ENCODE peak calls at places on chromosomes 3 and 15, in nine cellular contexts. One of them, this sample, is unnamed.

GRCh38 chr3:61841111-61841845 is 279.9 kb downstream of the PTPRG start:
- DNase-seq in cardiac fibroblast: peak
- DNase-seq in foreskin fibroblast: peak
- DNase-seq in coronary artery: no peak
- DNase-seq in thyroid gland: no peak
- DNase-seq in CD4-positive, alpha-beta memory T cell: no peak
- DNase-seq in stomach: no peak
- DNase-seq in K562: no peak
- DNase-seq in DND-41: no peak
- DNase-seq in this sample: no peak

GRCh38 chr3:104359546-104359945 is 1007.2 kb upstream of the ALCAM start:
- DNase-seq in cardiac fibroblast: peak
- DNase-seq in foreskin fibroblast: peak
- DNase-seq in coronary artery: no peak
- DNase-seq in thyroid gland: no peak
- DNase-seq in CD4-positive, alpha-beta memory T cell: no peak
- DNase-seq in stomach: no peak
- DNase-seq in K562: no peak
- DNase-seq in DND-41: no peak
- DNase-seq in this sample: no peak

GRCh38 chr15:63611217-63611616 is 14.0 kb downstream of the FBXL22 start:
- DNase-seq in cardiac fibroblast: no peak
- DNase-seq in foreskin fibroblast: no peak
- DNase-seq in coronary artery: no peak
- DNase-seq in thyroid gland: no peak
- DNase-seq in CD4-positive, alpha-beta memory T cell: no peak
- DNase-seq in stomach: no peak
- DNase-seq in K562: no peak
- DNase-seq in DND-41: no peak
- DNase-seq in this sample: no peak

GRCh38 chr15:35886765-35887164 is 340.8 kb upstream of the DPH6 start:
- DNase-seq in cardiac fibroblast: peak
- DNase-seq in foreskin fibroblast: peak
- DNase-seq in coronary artery: no peak
- DNase-seq in thyroid gland: no peak
- DNase-seq in CD4-positive, alpha-beta memory T cell: no peak
- DNase-seq in stomach: no peak
- DNase-seq in K562: no peak
- DNase-seq in DND-41: no peak
- DNase-seq in this sample: no peak

GRCh38 chr3:46466273-46466672 is 1.6 kb upstream of the LTF start:
- DNase-seq in cardiac fibroblast: peak
- DNase-seq in foreskin fibroblast: no peak
- DNase-seq in coronary artery: peak
- DNase-seq in thyroid gland: peak
- DNase-seq in CD4-positive, alpha-beta memory T cell: no peak
- DNase-seq in stomach: peak
- DNase-seq in K562: no peak
- DNase-seq in DND-41: no peak
- DNase-seq in this sample: no peak

GRCh38 chr3:191499307-191500125 is 38.6 kb downstream of the PYDC2 start:
- DNase-seq in cardiac fibroblast: peak
- DNase-seq in foreskin fibroblast: peak
- DNase-seq in coronary artery: no peak
- DNase-seq in thyroid gland: peak
- DNase-seq in CD4-positive, alpha-beta memory T cell: no peak
- DNase-seq in stomach: peak
- DNase-seq in K562: no peak
- DNase-seq in DND-41: no peak
- DNase-seq in this sample: no peak

GRCh38 chr3:11567516-11568467 is 75.9 kb downstream of the VGLL4 start:
- DNase-seq in cardiac fibroblast: peak
- DNase-seq in foreskin fibroblast: peak
- DNase-seq in coronary artery: peak
- DNase-seq in thyroid gland: no peak
- DNase-seq in CD4-positive, alpha-beta memory T cell: no peak
- DNase-seq in stomach: no peak
- DNase-seq in K562: no peak
- DNase-seq in DND-41: no peak
- DNase-seq in this sample: no peak

GRCh38 chr15:100727291-100727851 is 125.0 kb downstream of the ASB7 start:
- DNase-seq in cardiac fibroblast: peak
- DNase-seq in foreskin fibroblast: no peak
- DNase-seq in coronary artery: peak
- DNase-seq in thyroid gland: no peak
- DNase-seq in CD4-positive, alpha-beta memory T cell: no peak
- DNase-seq in stomach: no peak
- DNase-seq in K562: no peak
- DNase-seq in DND-41: no peak
- DNase-seq in this sample: no peak

GRCh38 chr3:131386429-131386926 is 4.9 kb downstream of the NUDT16 start:
- DNase-seq in cardiac fibroblast: peak
- DNase-seq in foreskin fibroblast: peak
- DNase-seq in coronary artery: no peak
- DNase-seq in thyroid gland: peak
- DNase-seq in CD4-positive, alpha-beta memory T cell: no peak
- DNase-seq in stomach: peak
- DNase-seq in K562: no peak
- DNase-seq in DND-41: no peak
- DNase-seq in this sample: no peak

GRCh38 chr3:67349551-67350174 is 304.7 kb downstream of the SUCLG2 start:
- DNase-seq in cardiac fibroblast: no peak
- DNase-seq in foreskin fibroblast: peak
- DNase-seq in coronary artery: no peak
- DNase-seq in thyroid gland: no peak
- DNase-seq in CD4-positive, alpha-beta memory T cell: no peak
- DNase-seq in stomach: no peak
- DNase-seq in K562: no peak
- DNase-seq in DND-41: no peak
- DNase-seq in this sample: peak

GRCh38 chr3:53885239-53885638 is 3.3 kb upstream of the ACTR8 start:
- DNase-seq in cardiac fibroblast: no peak
- DNase-seq in foreskin fibroblast: peak
- DNase-seq in coronary artery: no peak
- DNase-seq in thyroid gland: no peak
- DNase-seq in CD4-positive, alpha-beta memory T cell: no peak
- DNase-seq in stomach: no peak
- DNase-seq in K562: no peak
- DNase-seq in DND-41: no peak
- DNase-seq in this sample: no peak

GRCh38 chr15:67839358-67839928 is 402 bp downstream of the RNU6-1 start:
- DNase-seq in cardiac fibroblast: peak
- DNase-seq in foreskin fibroblast: peak
- DNase-seq in coronary artery: no peak
- DNase-seq in thyroid gland: no peak
- DNase-seq in CD4-positive, alpha-beta memory T cell: peak
- DNase-seq in stomach: no peak
- DNase-seq in K562: peak
- DNase-seq in DND-41: peak
- DNase-seq in this sample: peak

GRCh38 chr3:69926385-69926784 is 73.1 kb upstream of the SAMMSON start:
- DNase-seq in cardiac fibroblast: no peak
- DNase-seq in foreskin fibroblast: no peak
- DNase-seq in coronary artery: no peak
- DNase-seq in thyroid gland: no peak
- DNase-seq in CD4-positive, alpha-beta memory T cell: no peak
- DNase-seq in stomach: no peak
- DNase-seq in K562: no peak
- DNase-seq in DND-41: no peak
- DNase-seq in this sample: no peak

GRCh38 chr3:129025691-129026435 is 24.8 kb downstream of the EFCC1 start:
- DNase-seq in cardiac fibroblast: no peak
- DNase-seq in foreskin fibroblast: peak
- DNase-seq in coronary artery: no peak
- DNase-seq in thyroid gland: no peak
- DNase-seq in CD4-positive, alpha-beta memory T cell: no peak
- DNase-seq in stomach: no peak
- DNase-seq in K562: no peak
- DNase-seq in DND-41: no peak
- DNase-seq in this sample: no peak

GRCh38 chr3:162586591-162586990 is 1090.0 kb downstream of the OTOL1 start:
- DNase-seq in cardiac fibroblast: peak
- DNase-seq in foreskin fibroblast: peak
- DNase-seq in coronary artery: no peak
- DNase-seq in thyroid gland: no peak
- DNase-seq in CD4-positive, alpha-beta memory T cell: no peak
- DNase-seq in stomach: no peak
- DNase-seq in K562: no peak
- DNase-seq in DND-41: no peak
- DNase-seq in this sample: no peak

GRCh38 chr15:68316061-68316804 is 38.7 kb downstream of the FEM1B start:
- DNase-seq in cardiac fibroblast: no peak
- DNase-seq in foreskin fibroblast: no peak
- DNase-seq in coronary artery: peak
- DNase-seq in thyroid gland: no peak
- DNase-seq in CD4-positive, alpha-beta memory T cell: no peak
- DNase-seq in stomach: peak
- DNase-seq in K562: peak
- DNase-seq in DND-41: no peak
- DNase-seq in this sample: no peak

GRCh38 chr3:184428561-184429175 is 48.8 kb downstream of the CHRD start:
- DNase-seq in cardiac fibroblast: peak
- DNase-seq in foreskin fibroblast: peak
- DNase-seq in coronary artery: no peak
- DNase-seq in thyroid gland: no peak
- DNase-seq in CD4-positive, alpha-beta memory T cell: no peak
- DNase-seq in stomach: no peak
- DNase-seq in K562: no peak
- DNase-seq in DND-41: no peak
- DNase-seq in this sample: no peak

GRCh38 chr3:181558870-181559269 is 152.9 kb upstream of the SOX2 start:
- DNase-seq in cardiac fibroblast: no peak
- DNase-seq in foreskin fibroblast: no peak
- DNase-seq in coronary artery: no peak
- DNase-seq in thyroid gland: no peak
- DNase-seq in CD4-positive, alpha-beta memory T cell: no peak
- DNase-seq in stomach: no peak
- DNase-seq in K562: no peak
- DNase-seq in DND-41: no peak
- DNase-seq in this sample: no peak

GRCh38 chr3:181561605-181562031 is 150.1 kb upstream of the SOX2 start:
- DNase-seq in cardiac fibroblast: no peak
- DNase-seq in foreskin fibroblast: no peak
- DNase-seq in coronary artery: no peak
- DNase-seq in thyroid gland: no peak
- DNase-seq in CD4-positive, alpha-beta memory T cell: no peak
- DNase-seq in stomach: no peak
- DNase-seq in K562: no peak
- DNase-seq in DND-41: no peak
- DNase-seq in this sample: no peak

GRCh38 chr3:181565416-181565815 is 146.3 kb upstream of the SOX2 start:
- DNase-seq in cardiac fibroblast: no peak
- DNase-seq in foreskin fibroblast: no peak
- DNase-seq in coronary artery: no peak
- DNase-seq in thyroid gland: no peak
- DNase-seq in CD4-positive, alpha-beta memory T cell: no peak
- DNase-seq in stomach: no peak
- DNase-seq in K562: no peak
- DNase-seq in DND-41: no peak
- DNase-seq in this sample: no peak

GRCh38 chr3:181564222-181564621 is 147.5 kb upstream of the SOX2 start:
- DNase-seq in cardiac fibroblast: peak
- DNase-seq in foreskin fibroblast: no peak
- DNase-seq in coronary artery: no peak
- DNase-seq in thyroid gland: no peak
- DNase-seq in CD4-positive, alpha-beta memory T cell: no peak
- DNase-seq in stomach: no peak
- DNase-seq in K562: no peak
- DNase-seq in DND-41: no peak
- DNase-seq in this sample: no peak

GRCh38 chr3:181561130-181561529 is 150.6 kb upstream of the SOX2 start:
- DNase-seq in cardiac fibroblast: no peak
- DNase-seq in foreskin fibroblast: no peak
- DNase-seq in coronary artery: no peak
- DNase-seq in thyroid gland: no peak
- DNase-seq in CD4-positive, alpha-beta memory T cell: no peak
- DNase-seq in stomach: no peak
- DNase-seq in K562: no peak
- DNase-seq in DND-41: no peak
- DNase-seq in this sample: no peak
- H3K4me3 ChIP-seq in cardiac fibroblast: no peak
- H3K4me3 ChIP-seq in foreskin fibroblast: no peak
- H3K4me3 ChIP-seq in coronary artery: no peak
- H3K4me3 ChIP-seq in thyroid gland: no peak
- H3K4me3 ChIP-seq in CD4-positive, alpha-beta memory T cell: no peak
- H3K4me3 ChIP-seq in stomach: no peak
- H3K4me3 ChIP-seq in K562: no peak
- H3K4me3 ChIP-seq in DND-41: no peak
- H3K4me3 ChIP-seq in this sample: no peak

DNA sequence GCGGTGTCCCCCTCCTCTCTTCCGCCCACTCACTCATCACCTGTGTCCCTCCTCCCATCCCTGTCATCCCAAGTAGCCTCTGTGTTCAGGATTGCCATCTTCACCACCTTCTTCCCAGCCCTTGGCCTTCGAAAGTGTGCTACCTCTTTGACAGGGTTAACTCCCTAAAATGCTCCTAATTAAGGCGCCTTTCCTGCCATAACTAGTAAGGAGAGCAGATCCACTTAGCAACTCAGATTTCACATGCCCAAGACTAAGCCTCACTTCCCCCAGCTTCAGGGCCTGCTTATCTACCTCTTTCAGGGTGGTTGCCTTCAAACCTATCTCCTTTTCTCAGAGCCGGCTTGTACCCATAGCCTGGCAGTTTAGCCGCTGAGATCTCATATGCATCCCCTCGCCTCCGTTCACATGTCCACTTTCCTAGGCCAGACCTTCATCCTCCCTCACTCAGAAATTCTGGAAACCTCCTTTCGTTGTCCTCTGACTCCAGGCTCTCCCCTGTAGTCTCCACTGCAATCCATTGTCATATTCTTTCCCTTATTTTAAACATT is 953 bp upstream of the FSTL1 start:
- DNase-seq in cardiac fibroblast: no peak
- DNase-seq in foreskin fibroblast: no peak
- DNase-seq in coronary artery: peak
- DNase-seq in thyroid gland: no peak
- DNase-seq in CD4-positive, alpha-beta memory T cell: no peak
- DNase-seq in stomach: no peak
- DNase-seq in K562: no peak
- DNase-seq in DND-41: no peak
- DNase-seq in this sample: no peak
- H3K4me3 ChIP-seq in cardiac fibroblast: peak
- H3K4me3 ChIP-seq in foreskin fibroblast: peak
- H3K4me3 ChIP-seq in coronary artery: peak
- H3K4me3 ChIP-seq in thyroid gland: no peak
- H3K4me3 ChIP-seq in CD4-positive, alpha-beta memory T cell: no peak
- H3K4me3 ChIP-seq in stomach: peak
- H3K4me3 ChIP-seq in K562: no peak
- H3K4me3 ChIP-seq in DND-41: no peak
- H3K4me3 ChIP-seq in this sample: no peak

GRCh38 chr15:29821416-29822099 is 710 bp downstream of the TJP1 start:
- DNase-seq in cardiac fibroblast: peak
- DNase-seq in foreskin fibroblast: peak
- DNase-seq in coronary artery: peak
- DNase-seq in thyroid gland: peak
- DNase-seq in CD4-positive, alpha-beta memory T cell: no peak
- DNase-seq in stomach: peak
- DNase-seq in K562: peak
- DNase-seq in DND-41: no peak
- DNase-seq in this sample: peak
- H3K4me3 ChIP-seq in cardiac fibroblast: peak
- H3K4me3 ChIP-seq in foreskin fibroblast: peak
- H3K4me3 ChIP-seq in coronary artery: peak
- H3K4me3 ChIP-seq in thyroid gland: peak
- H3K4me3 ChIP-seq in CD4-positive, alpha-beta memory T cell: no peak
- H3K4me3 ChIP-seq in stomach: peak
- H3K4me3 ChIP-seq in K562: peak
- H3K4me3 ChIP-seq in DND-41: no peak
- H3K4me3 ChIP-seq in this sample: no peak

GRCh38 chr15:47685141-47685870 is 32.0 kb upstream of the SEMA6D start:
- DNase-seq in cardiac fibroblast: no peak
- DNase-seq in foreskin fibroblast: peak
- DNase-seq in coronary artery: no peak
- DNase-seq in thyroid gland: no peak
- DNase-seq in CD4-positive, alpha-beta memory T cell: no peak
- DNase-seq in stomach: no peak
- DNase-seq in K562: no peak
- DNase-seq in DND-41: no peak
- DNase-seq in this sample: no peak
- H3K4me3 ChIP-seq in cardiac fibroblast: no peak
- H3K4me3 ChIP-seq in foreskin fibroblast: no peak
- H3K4me3 ChIP-seq in coronary artery: no peak
- H3K4me3 ChIP-seq in thyroid gland: no peak
- H3K4me3 ChIP-seq in CD4-positive, alpha-beta memory T cell: no peak
- H3K4me3 ChIP-seq in stomach: no peak
- H3K4me3 ChIP-seq in K562: no peak
- H3K4me3 ChIP-seq in DND-41: no peak
- H3K4me3 ChIP-seq in this sample: no peak